ENCODE peak calls at places on chromosomes 2 and 18, in five cellular contexts. X is neural crest cell, M is HCT116, S is brain microvascular endothelial cell, P is colonic mucosa. V is an unnamed sample.

GRCh38 chr2:107511970-107512789 is 314.5 kb upstream of the RGPD4 start:
- DNase-seq in X (no peak), M (no peak), S (no peak), P (no peak), V (no peak)

GRCh38 chr2:12087175-12087574 is 340.7 kb downstream of the LPIN1 start:
- DNase-seq in X (no peak), M (no peak), S (no peak), P (no peak), V (no peak)

GRCh38 chr2:204982303-204982702 is 437.0 kb downstream of the PARD3B start:
- DNase-seq in X (no peak), M (no peak), S (no peak), P (no peak), V (no peak)

GRCh38 chr2:105744909-105745853 is at the start of gene NCK2:
- DNase-seq in X (peak), M (no peak), S (no peak), P (peak), V (peak)

GRCh38 chr2:182088681-182089333 is 103.2 kb downstream of the PPP1R1C start:
- DNase-seq in X (no peak), M (no peak), S (no peak), P (no peak), V (no peak)

GRCh38 chr2:22694856-22695255 is 690.1 kb upstream of the KLHL29 start:
- DNase-seq in X (no peak), M (no peak), S (no peak), P (no peak), V (no peak)

GRCh38 chr2:172561270-172561669 is 5.4 kb downstream of the PDK1 start:
- DNase-seq in X (no peak), M (no peak), S (no peak), P (no peak), V (no peak)

GRCh38 chr2:203830294-203831055 is 37.1 kb upstream of the CTLA4 start:
- DNase-seq in X (no peak), M (no peak), S (no peak), P (no peak), V (no peak)

GRCh38 chr2:203636896-203637818 is 69.3 kb upstream of the CD28 start:
- DNase-seq in X (no peak), M (no peak), S (no peak), P (peak), V (no peak)

GRCh38 chr2:898319-898718 is 52.3 kb upstream of the SNTG2 start:
- DNase-seq in X (peak), M (peak), S (no peak), P (no peak), V (peak)

GRCh38 chr18:26480897-26481795 is 67.2 kb downstream of the KCTD1 start:
- DNase-seq in X (no peak), M (peak), S (peak), P (no peak), V (no peak)

GRCh38 chr18:13562494-13563029 is 163.8 kb downstream of the FAM210A start:
- DNase-seq in X (no peak), M (no peak), S (no peak), P (no peak), V (no peak)

GRCh38 chr2:188291142-188291616 is 495 bp upstream of the GULP1 start:
- DNase-seq in X (no peak), M (no peak), S (no peak), P (no peak), V (no peak)

GRCh38 chr2:43345391-43345813 is 119.0 kb upstream of the ZFP36L2 start:
- DNase-seq in X (no peak), M (no peak), S (no peak), P (no peak), V (no peak)

GRCh38 chr2:187499941-187500532 is 52.0 kb upstream of the CALCRL start:
- DNase-seq in X (peak), M (peak), S (peak), P (peak), V (peak)

GRCh38 chr2:238123218-238123971 is 15.1 kb upstream of the KLHL30 start:
- DNase-seq in X (no peak), M (no peak), S (no peak), P (no peak), V (peak)

GRCh38 chr2:137952586-137953129 is 11.6 kb upstream of the HNMT start:
- DNase-seq in X (no peak), M (no peak), S (no peak), P (no peak), V (no peak)

GRCh38 chr2:241123816-241124536 is 21.9 kb upstream of the MTERF4 start:
- DNase-seq in X (no peak), M (no peak), S (no peak), P (no peak), V (peak)
- TF ChIP-seq CTCF in X (no peak), M (no peak), S (no peak), P (no peak), V (no peak)

GRCh38 chr2:216687111-216687510 is 8.2 kb downstream of the IGFBP5 start:
- DNase-seq in X (no peak), M (no peak), S (no peak), P (no peak), V (no peak)

GRCh38 chr2:216688731-216689360 is 6.5 kb downstream of the IGFBP5 start:
- DNase-seq in X (no peak), M (no peak), S (no peak), P (no peak), V (no peak)

GRCh38 chr2:216685327-216685875 is 9.9 kb downstream of the IGFBP5 start:
- DNase-seq in X (no peak), M (no peak), S (no peak), P (no peak), V (no peak)

GRCh38 chr2:216689397-216689796 is 6.0 kb downstream of the IGFBP5 start:
- DNase-seq in X (no peak), M (no peak), S (no peak), P (no peak), V (no peak)

DNA sequence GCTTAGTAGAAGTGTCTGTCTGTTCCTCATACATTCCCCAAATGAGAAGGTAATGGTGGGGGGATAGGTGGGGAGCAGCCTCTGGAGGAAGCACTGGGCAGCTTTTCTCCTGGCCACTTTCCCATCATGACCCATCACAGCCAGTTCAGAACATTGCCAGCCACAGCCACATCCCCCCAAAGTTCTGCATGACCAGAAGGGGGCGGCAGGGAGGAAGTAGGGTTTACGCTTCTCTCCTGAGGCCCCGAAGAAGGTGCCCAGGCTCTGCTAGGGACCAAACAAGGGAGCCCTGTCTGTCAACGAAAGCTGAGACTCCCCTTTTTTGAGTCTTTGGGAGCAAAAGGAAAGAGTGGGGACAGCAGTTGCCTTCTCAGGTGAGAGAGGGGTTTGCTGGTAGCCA is 7.7 kb downstream of the IGFBP5 start:
- DNase-seq in X (no peak), M (peak), S (no peak), P (no peak), V (peak)
- TF ChIP-seq CTCF in X (peak), M (peak), S (peak), P (no peak), V (peak)

DNA sequence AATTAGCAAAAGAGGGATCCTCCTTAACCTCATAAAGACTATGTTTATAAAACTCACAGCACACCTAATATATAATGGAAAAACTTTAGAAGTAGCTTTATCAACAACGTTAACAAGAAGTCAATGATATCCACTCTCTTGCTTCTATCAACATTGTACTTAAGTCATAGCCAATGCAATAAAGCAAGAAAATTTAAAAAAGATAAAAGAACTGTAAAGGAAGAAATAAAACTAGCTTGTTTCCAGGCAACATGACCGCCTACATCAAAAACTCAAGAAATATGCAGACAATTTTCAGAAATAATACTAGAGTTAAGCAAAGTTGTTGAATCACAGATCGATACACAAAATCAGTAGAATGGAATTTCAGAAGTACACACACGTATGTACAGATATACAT is 375.5 kb upstream of the SPRED2 start:
- DNase-seq in X (no peak), M (no peak), S (no peak), P (no peak), V (no peak)
- TF ChIP-seq CTCF in X (no peak), M (no peak), S (no peak), P (no peak), V (no peak)

GRCh38 chr2:74261204-74261864 is 62.9 kb downstream of the MTHFD2 start:
- DNase-seq in X (no peak), M (peak), S (no peak), P (peak), V (peak)
- TF ChIP-seq CTCF in X (no peak), M (peak), S (peak), P (peak), V (no peak)

GRCh38 chr2:99066075-99066557 is 75.4 kb upstream of the C2orf15 start:
- DNase-seq in X (no peak), M (peak), S (peak), P (no peak), V (no peak)
- TF ChIP-seq CTCF in X (peak), M (peak), S (peak), P (peak), V (peak)

DNA sequence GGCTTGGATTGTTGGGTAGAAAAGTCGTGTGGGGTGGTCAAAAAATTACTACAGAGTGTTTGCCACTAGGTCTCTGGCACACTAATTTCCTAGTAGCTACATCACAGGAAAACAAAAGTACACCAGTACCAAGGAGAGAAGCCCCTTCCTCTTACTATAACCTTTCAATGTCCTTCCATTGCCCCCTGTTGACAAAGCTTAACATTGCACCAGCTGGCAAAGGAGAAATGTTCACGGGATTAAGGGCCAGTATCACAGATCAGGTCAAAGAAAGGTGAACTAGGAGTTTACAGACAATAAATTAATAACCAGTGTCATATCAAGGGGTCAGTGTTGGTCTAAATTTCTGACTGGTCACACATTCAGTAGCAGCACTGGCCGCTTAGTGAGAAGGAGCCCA is 1139.6 kb upstream of the FAM98A start:
- DNase-seq in X (peak), M (no peak), S (no peak), P (no peak), V (no peak)
- TF ChIP-seq CTCF in X (peak), M (no peak), S (no peak), P (no peak), V (peak)

GRCh38 chr18:23259701-23260661 is 124.7 kb downstream of the CABLES1 start:
- DNase-seq in X (peak), M (no peak), S (peak), P (peak), V (peak)
- TF ChIP-seq CTCF in X (no peak), M (no peak), S (no peak), P (no peak), V (no peak)

DNA sequence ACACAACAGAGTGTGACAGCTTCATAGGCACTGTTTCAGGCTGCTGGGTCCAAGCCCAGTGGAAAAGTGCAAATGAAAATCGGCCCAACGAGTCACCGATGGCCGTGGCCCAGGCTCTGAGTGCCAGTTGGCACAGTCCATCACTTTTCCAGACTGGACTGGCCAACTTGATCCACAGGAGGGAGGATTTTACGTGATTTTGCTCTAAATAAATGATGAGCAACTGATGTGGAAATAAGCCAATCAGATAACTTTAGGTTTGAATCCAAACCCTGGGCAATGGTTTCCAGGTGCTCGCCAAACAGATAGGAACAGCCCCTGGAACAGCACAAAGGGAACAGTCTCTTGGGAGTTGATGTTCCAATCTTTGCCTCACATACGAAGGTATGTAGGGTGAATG is 113.9 kb downstream of the SP3 start:
- DNase-seq in X (no peak), M (no peak), S (no peak), P (no peak), V (no peak)
- TF ChIP-seq CTCF in X (no peak), M (no peak), S (no peak), P (no peak), V (no peak)

GRCh38 chr2:218345491-218346176 is 11.0 kb upstream of the CATIP start:
- DNase-seq in X (no peak), M (no peak), S (no peak), P (no peak), V (no peak)
- TF ChIP-seq CTCF in X (no peak), M (no peak), S (no peak), P (no peak), V (no peak)

DNA sequence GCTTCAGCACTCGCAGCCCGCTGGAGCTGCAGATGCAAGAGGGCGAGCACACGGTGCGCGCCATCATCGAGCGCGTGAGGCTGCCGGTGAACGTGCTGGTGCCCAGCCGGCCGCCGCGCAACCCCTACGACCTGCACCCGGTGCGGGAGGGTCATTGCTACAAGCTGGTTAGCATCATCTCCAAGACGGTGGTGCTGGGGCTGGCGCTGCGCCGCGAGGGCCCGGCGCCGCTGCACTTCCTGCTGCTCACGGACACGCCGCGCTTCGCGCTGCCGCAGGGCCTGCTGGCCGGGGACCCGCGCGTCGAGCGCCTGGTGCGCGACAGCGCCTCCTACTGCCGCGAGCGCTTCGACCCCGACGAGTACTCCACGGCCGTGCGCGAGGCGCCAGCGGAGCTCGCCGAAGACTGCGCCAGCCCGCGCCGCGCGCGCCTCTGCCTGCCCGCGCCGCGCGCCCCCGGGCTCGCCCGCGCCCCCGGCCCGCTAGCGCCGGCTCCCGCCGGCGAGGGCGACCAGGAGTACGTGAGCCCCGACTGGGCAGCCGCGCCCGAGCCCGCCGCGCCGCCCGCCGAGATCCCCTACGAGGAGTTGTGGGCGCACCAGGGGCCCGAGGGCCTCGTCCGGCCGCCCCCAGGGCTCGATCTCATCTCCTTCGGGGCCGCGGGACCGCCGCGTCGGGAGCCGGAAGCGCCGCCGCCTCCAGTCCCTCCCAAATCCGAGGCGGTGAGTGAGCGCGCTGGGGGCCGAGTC is 11.8 kb downstream of the GAREM2 start:
- DNase-seq in X (peak), M (peak), S (peak), P (peak), V (peak)
- TF ChIP-seq CTCF in X (peak), M (peak), S (peak), P (peak), V (peak)

V was measured in glutamatergic neuron.